ENCODE peak calls at places on chromosomes 12 and 14, in seven cellular contexts. Y, H, W, S, I, C and B are unnamed samples.

GRCh38 chr12:45703942-45704341 is 25.6 kb upstream of the ARID2 start:
- DNase-seq in Y (no peak), H (no peak), W (no peak), S (no peak), I (no peak), C (no peak), B (no peak)

GRCh38 chr14:51848120-51848519 is 12.3 kb upstream of the GNG2 start:
- DNase-seq in Y (no peak), H (no peak), W (no peak), S (no peak), I (no peak), C (no peak), B (no peak)

GRCh38 chr12:28869197-28869596 is 279.9 kb upstream of the FAR2 start:
- DNase-seq in Y (no peak), H (no peak), W (no peak), S (no peak), I (no peak), C (no peak), B (no peak)

GRCh38 chr12:88185988-88186387 is 43.9 kb downstream of the TMTC3 start:
- DNase-seq in Y (no peak), H (no peak), W (no peak), S (no peak), I (peak), C (no peak), B (no peak)

GRCh38 chr14:22039938-22040780 is 366.5 kb upstream of the OR4E1 start:
- DNase-seq in Y (no peak), H (no peak), W (peak), S (peak), I (peak), C (no peak), B (no peak)

GRCh38 chr14:49861581-49861922 is 9.0 kb upstream of the NEMF start:
- DNase-seq in Y (peak), H (no peak), W (peak), S (peak), I (no peak), C (peak), B (peak)

GRCh38 chr14:50865677-50866076 is 6.2 kb upstream of the ABHD12B start:
- DNase-seq in Y (no peak), H (no peak), W (no peak), S (no peak), I (no peak), C (no peak), B (no peak)

GRCh38 chr14:89890589-89890988 is 63.9 kb downstream of the EFCAB11 start:
- DNase-seq in Y (no peak), H (no peak), W (no peak), S (no peak), I (no peak), C (no peak), B (no peak)

GRCh38 chr14:54502602-54503001 is 7.1 kb upstream of the CGRRF1 start:
- DNase-seq in Y (no peak), H (no peak), W (no peak), S (no peak), I (no peak), C (no peak), B (no peak)

GRCh38 chr12:89731614-89732013 is 23.0 kb upstream of the ATP2B1 start:
- DNase-seq in Y (no peak), H (no peak), W (no peak), S (no peak), I (no peak), C (no peak), B (peak)

GRCh38 chr12:12305568-12306300 is 38.9 kb upstream of the LRP6 start:
- DNase-seq in Y (no peak), H (no peak), W (no peak), S (no peak), I (no peak), C (no peak), B (no peak)

GRCh38 chr14:93023039-93023438 is 92.7 kb downstream of the ITPK1 start:
- DNase-seq in Y (no peak), H (no peak), W (no peak), S (no peak), I (peak), C (no peak), B (no peak)

GRCh38 chr12:52038447-52038846 is 12.8 kb upstream of the NR4A1 start:
- DNase-seq in Y (no peak), H (no peak), W (no peak), S (no peak), I (no peak), C (no peak), B (no peak)

GRCh38 chr14:29028973-29029582 is 262.5 kb downstream of the FOXG1 start:
- DNase-seq in Y (no peak), H (no peak), W (peak), S (no peak), I (no peak), C (peak), B (no peak)

DNA sequence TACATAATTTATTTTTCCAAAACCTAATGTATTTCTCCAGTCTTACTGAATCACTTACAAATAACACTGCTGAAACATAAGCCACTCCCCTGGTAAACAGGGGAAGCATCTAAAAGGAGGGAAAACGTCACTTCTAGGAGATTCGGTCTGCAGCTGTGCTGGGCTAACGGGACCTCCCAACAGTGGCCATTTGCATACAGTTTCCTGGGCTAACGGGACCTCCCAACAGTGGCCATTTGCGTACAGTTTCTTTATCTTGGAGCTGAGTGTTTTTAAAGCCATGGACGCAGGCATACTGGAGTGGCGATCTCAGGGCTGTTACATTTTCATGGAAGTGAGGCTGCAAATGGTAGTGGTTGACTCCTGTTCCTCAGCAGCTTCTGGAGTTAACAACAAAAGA is 242.9 kb downstream of the TMEM132D start:
- DNase-seq in Y (no peak), H (no peak), W (no peak), S (no peak), I (no peak), C (no peak), B (no peak)
- H3K27ac ChIP-seq in Y (no peak), H (no peak), W (no peak), S (no peak), I (no peak), C (no peak), B (no peak)

DNA sequence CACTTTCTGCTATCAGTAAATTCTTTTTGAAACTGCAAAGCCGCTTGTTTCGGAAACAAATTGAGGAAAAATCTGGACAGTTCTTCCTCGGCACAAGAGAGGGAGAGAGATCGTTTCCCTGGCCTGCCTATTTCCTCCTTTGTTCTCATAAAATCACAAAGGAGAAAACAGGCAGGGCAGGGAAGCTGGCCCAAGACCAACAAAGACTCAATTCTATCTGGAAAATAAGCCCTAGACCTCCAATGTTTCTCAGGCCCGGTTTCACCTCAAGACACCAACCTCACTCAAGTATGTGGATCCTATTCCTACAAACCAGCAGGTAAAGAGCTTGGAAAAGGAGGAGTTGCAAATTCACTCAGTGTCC is 19.5 kb downstream of the DICER1 start:
- DNase-seq in Y (no peak), H (no peak), W (peak), S (peak), I (no peak), C (no peak), B (no peak)
- H3K4me3 ChIP-seq in Y (no peak), H (no peak), W (no peak), S (no peak), I (no peak), C (no peak), B (no peak)

DNA sequence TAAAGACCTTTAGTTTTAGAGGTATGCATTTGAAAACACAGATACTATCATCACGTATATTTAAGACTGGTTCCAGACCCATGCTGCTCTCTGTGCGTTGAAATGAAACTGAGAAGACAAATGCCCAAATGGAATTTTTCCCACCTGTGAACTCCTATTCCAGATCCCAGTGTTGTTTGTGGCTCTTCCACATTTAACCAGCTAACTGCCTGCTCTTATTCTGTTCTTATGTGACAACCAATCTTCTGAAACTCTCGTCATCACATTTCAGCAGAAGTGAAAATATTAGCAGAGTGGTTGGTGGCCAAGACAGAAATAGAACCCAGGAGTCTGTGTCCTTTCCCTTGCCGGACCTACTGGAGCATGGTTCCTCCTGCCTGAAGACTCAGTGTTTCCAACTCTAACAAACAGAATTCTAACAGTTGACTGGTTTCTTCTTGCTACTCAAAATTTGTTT is 460.2 kb downstream of the RAD51B start:
- DNase-seq in Y (peak), H (no peak), W (no peak), S (no peak), I (no peak), C (no peak), B (no peak)
- H3K27ac ChIP-seq in Y (peak), H (peak), W (no peak), S (no peak), I (no peak), C (no peak), B (peak)

GRCh38 chr14:104112113-104112505 is 26.3 kb upstream of the KIF26A start:
- DNase-seq in Y (no peak), H (no peak), W (peak), S (peak), I (no peak), C (no peak), B (no peak)

GRCh38 chr14:104109731-104110361 is 24.3 kb downstream of the ASPG start:
- DNase-seq in Y (peak), H (no peak), W (peak), S (peak), I (no peak), C (no peak), B (peak)

GRCh38 chr14:104112609-104113571 is 25.5 kb upstream of the KIF26A start:
- DNase-seq in Y (peak), H (no peak), W (peak), S (peak), I (no peak), C (no peak), B (no peak)

GRCh38 chr14:104110491-104111209 is 25.1 kb downstream of the ASPG start:
- DNase-seq in Y (peak), H (no peak), W (peak), S (peak), I (no peak), C (no peak), B (no peak)

DNA sequence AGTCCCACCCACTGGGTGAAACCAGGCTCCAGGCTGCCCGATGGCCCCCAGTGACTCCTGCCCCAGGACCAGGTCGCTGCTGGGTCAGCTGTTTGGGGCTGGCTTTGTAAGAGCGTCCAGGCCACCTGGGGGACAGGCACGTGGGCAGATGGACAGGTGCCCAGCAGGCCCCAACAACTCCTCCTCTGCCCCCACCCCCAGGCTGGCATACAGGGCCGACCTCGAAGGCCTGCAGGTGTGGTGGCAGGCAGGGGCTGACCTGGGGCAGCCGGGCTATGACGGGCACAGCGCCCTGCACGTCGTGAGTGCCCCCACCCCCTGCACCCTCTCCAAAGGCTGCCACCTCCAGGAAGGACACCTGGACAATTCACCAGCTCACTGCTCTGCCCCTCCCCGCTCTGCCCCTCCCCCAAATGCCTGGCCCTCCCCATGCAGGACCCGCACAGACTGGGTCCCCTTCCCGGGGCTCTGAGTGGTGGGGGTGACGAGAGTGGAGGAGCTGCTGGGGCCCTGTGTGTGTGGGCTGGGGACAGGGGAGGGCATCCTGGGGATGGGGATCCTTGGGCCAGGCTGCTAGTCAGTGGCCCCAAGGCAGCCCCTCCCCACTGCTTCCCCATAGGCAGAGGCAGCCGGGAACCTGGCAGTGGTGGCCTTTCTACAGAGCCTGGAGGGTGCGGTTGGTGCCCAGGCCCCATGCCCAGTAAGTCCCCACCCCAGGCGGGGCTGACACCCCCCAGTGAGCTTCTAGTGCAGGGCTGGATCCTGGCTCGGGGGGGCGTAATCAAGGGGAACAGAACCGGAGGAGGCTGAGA is 26.0 kb downstream of the ASPG start:
- DNase-seq in Y (peak), H (no peak), W (peak), S (peak), I (no peak), C (no peak), B (no peak)
- H3K4me3 ChIP-seq in Y (no peak), H (no peak), W (no peak), S (no peak), I (no peak), C (no peak), B (no peak)

GRCh38 chr12:124866883-124867232 is 3.2 kb upstream of the SCARB1 start:
- DNase-seq in Y (no peak), H (no peak), W (no peak), S (no peak), I (no peak), C (no peak), B (no peak)
- H3K27ac ChIP-seq in Y (no peak), H (no peak), W (no peak), S (no peak), I (no peak), C (no peak), B (no peak)

GRCh38 chr14:87312138-87312537 is 680.8 kb downstream of the GALC start:
- DNase-seq in Y (no peak), H (no peak), W (no peak), S (no peak), I (no peak), C (no peak), B (no peak)
- H3K4me3 ChIP-seq in Y (no peak), H (no peak), W (no peak), S (no peak), I (no peak), C (no peak), B (no peak)